ENCODE peak calls at places on chromosomes 7 and 10, in ten cellular contexts. U, K, P, W, F, S, Z, M, V and D are unnamed samples.

GRCh38 chr10:15738237-15738928 is 18.7 kb upstream of the ITGA8 start:
- DNase-seq in U (no peak), K (no peak), P (no peak), W (no peak), F (no peak), S (no peak), Z (no peak), M (no peak), V (no peak), D (no peak)

GRCh38 chr7:78852951-78853350 is 600.5 kb downstream of the MAGI2 start:
- DNase-seq in U (no peak), K (no peak), P (no peak), W (no peak), F (no peak), S (no peak), Z (no peak), M (no peak), V (peak; percentile 7), D (no peak)

GRCh38 chr7:101175664-101176063 is 4.4 kb downstream of the NAT16 start:
- DNase-seq in U (no peak), K (no peak), P (no peak), W (no peak), F (no peak), S (no peak), Z (no peak), M (no peak), V (no peak), D (no peak)

GRCh38 chr7:918441-919113 is 35.9 kb downstream of the ADAP1 start:
- DNase-seq in U (no peak), K (peak; percentile 4), P (peak; percentile 4), W (no peak), F (peak; percentile 49), S (no peak), Z (peak; percentile 3), M (no peak), V (no peak), D (peak; percentile 2)

GRCh38 chr7:40579401-40579800 is 444.6 kb downstream of the SUGCT start:
- DNase-seq in U (no peak), K (no peak), P (no peak), W (no peak), F (no peak), S (no peak), Z (no peak), M (no peak), V (no peak), D (no peak)

GRCh38 chr7:135672560-135673359 is 10.4 kb downstream of the STMP1 start:
- DNase-seq in U (peak; percentile 50), K (peak; percentile 18), P (no peak), W (peak; percentile 67), F (no peak), S (no peak), Z (no peak), M (peak; percentile 41), V (peak; percentile 75), D (no peak)

GRCh38 chr7:116809636-116810266 is 52.6 kb upstream of the CAPZA2 start:
- DNase-seq in U (peak; percentile 59), K (peak; percentile 18), P (no peak), W (peak; percentile 88), F (no peak), S (peak; percentile 77), Z (no peak), M (peak; percentile 83), V (peak; percentile 87), D (no peak)

GRCh38 chr7:3042861-3043489 is 692 bp downstream of the CARD11 start:
- DNase-seq in U (peak; percentile 86), K (no peak), P (no peak), W (peak; percentile 55), F (no peak), S (no peak), Z (peak; percentile 73), M (no peak), V (peak; percentile 35), D (peak; percentile 42)

GRCh38 chr7:2164646-2165045 is 68.1 kb downstream of the MAD1L1 start:
- DNase-seq in U (no peak), K (no peak), P (no peak), W (no peak), F (no peak), S (no peak), Z (no peak), M (no peak), V (no peak), D (no peak)

GRCh38 chr7:816751-817671 is 15.3 kb upstream of the SUN1 start:
- DNase-seq in U (peak; percentile 46), K (peak; percentile 46), P (no peak), W (peak; percentile 51), F (no peak), S (no peak), Z (peak; percentile 48), M (peak; percentile 58), V (peak; percentile 28), D (peak; percentile 46)

GRCh38 chr7:30975257-30975899 is 11.6 kb downstream of the GHRHR start:
- DNase-seq in U (peak; percentile 29), K (no peak), P (no peak), W (no peak), F (no peak), S (no peak), Z (no peak), M (no peak), V (no peak), D (no peak)

GRCh38 chr7:151880688-151881087 is 3.8 kb upstream of the PRKAG2 start:
- DNase-seq in U (no peak), K (no peak), P (no peak), W (no peak), F (no peak), S (no peak), Z (no peak), M (no peak), V (no peak), D (no peak)

GRCh38 chr7:55343002-55343781 is 21.9 kb upstream of the LANCL2 start:
- DNase-seq in U (no peak), K (no peak), P (no peak), W (no peak), F (no peak), S (no peak), Z (no peak), M (no peak), V (no peak), D (no peak)

GRCh38 chr7:79401254-79401653 is 52.2 kb downstream of the MAGI2 start:
- DNase-seq in U (no peak), K (no peak), P (no peak), W (no peak), F (no peak), S (no peak), Z (no peak), M (no peak), V (no peak), D (no peak)

GRCh38 chr7:7384228-7384627 is 151.4 kb downstream of the COL28A1 start:
- DNase-seq in U (no peak), K (no peak), P (no peak), W (no peak), F (no peak), S (no peak), Z (no peak), M (no peak), V (no peak), D (no peak)

GRCh38 chr10:132606536-132607316 is 69.1 kb downstream of the INPP5A start:
- DNase-seq in U (no peak), K (peak; percentile 40), P (peak; percentile 82), W (no peak), F (no peak), S (no peak), Z (no peak), M (no peak), V (no peak), D (no peak)

DNA sequence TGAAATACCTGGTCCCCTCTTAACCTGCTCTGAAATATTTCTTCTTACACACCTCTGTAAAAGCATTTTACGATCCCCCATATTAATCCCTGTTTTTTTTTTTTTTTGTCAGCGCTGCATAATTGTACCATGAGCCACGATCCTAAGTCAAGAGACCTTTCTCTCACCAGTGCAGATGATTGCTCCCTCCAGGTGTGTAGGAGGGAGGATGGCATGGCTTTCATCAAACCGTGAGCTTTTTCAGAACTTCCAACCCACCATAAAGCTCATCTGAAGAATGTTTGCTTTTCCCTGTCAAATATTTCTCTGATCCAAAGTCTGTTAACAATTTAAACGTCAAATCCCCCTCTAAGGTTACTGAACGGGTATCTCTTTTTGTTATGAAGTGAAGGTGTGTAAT is 28.2 kb upstream of the SEPHS1 start:
- DNase-seq in U (no peak), K (no peak), P (no peak), W (no peak), F (no peak), S (no peak), Z (no peak), M (peak; percentile 62), V (no peak), D (no peak)
- TF ChIP-seq CTCF in U (no peak), K (no peak), P (no peak), W (no peak), F (no peak), S (no peak), Z (no peak), M (no peak), V (no peak), D (no peak)

GRCh38 chr10:68759967-68760366 is 38.9 kb downstream of the CCAR1 start:
- DNase-seq in U (no peak), K (no peak), P (no peak), W (no peak), F (no peak), S (no peak), Z (no peak), M (no peak), V (no peak), D (no peak)
- H3K36me3 ChIP-seq in U (peaks cover 93% of the 10 kb centered on the region), K (peaks cover 17% of the 10 kb centered on the region), P (no peaks in the 10 kb centered on the region), W (peaks cover 4% of the 10 kb centered on the region), F (peaks cover 30% of the 10 kb centered on the region), S (peaks cover 36% of the 10 kb centered on the region), Z (peaks cover 46% of the 10 kb centered on the region), M (peaks cover 17% of the 10 kb centered on the region), V (peaks cover 73% of the 10 kb centered on the region), D (peaks cover 25% of the 10 kb centered on the region)

GRCh38 chr10:131231323-131231964 is 80.1 kb downstream of the TCERG1L start:
- DNase-seq in U (no peak), K (no peak), P (no peak), W (no peak), F (peak; percentile 11), S (no peak), Z (no peak), M (no peak), V (no peak), D (no peak)
- H3K9me3 ChIP-seq in U (no peaks in the 10 kb centered on the region), K (no peaks in the 10 kb centered on the region), P (no peaks in the 10 kb centered on the region), W (no peaks in the 10 kb centered on the region), F (no peaks in the 10 kb centered on the region), S (no peaks in the 10 kb centered on the region), Z (no peaks in the 10 kb centered on the region), M (no peaks in the 10 kb centered on the region), V (no peaks in the 10 kb centered on the region), D (peaks cover 13% of the 10 kb centered on the region)

DNA sequence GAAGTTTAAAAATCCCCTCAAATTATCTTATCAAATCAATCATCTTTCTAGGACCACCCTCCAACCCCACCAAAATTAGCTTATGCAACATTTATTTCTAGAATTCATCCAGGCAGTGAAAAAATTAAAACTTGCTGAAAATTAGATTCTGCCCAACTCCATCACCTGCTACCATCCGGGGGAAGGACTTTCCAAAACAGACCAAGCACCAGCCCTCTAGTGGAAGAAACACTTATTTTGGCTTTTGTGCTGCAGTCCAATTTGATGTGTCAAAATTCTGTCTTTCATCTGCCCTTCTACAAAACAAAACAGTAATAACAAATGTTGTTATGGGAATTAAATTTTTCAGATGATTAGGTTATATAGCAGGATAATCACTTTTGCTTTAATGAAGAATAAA is 35.1 kb downstream of the GCC1 start:
- DNase-seq in U (peak; percentile 2), K (no peak), P (no peak), W (no peak), F (no peak), S (no peak), Z (no peak), M (no peak), V (peak; percentile 2), D (no peak)
- TF ChIP-seq CTCF in U (peak; percentile 54), K (no peak), P (no peak), W (no peak), F (peak; percentile 17), S (peak; percentile 28), Z (no peak), M (no peak), V (peak; percentile 52), D (no peak)

GRCh38 chr7:47572101-47572460 is 9.8 kb downstream of the TNS3 start:
- DNase-seq in U (no peak), K (no peak), P (no peak), W (no peak), F (no peak), S (no peak), Z (no peak), M (no peak), V (no peak), D (peak; percentile 63)
- H3K36me3 ChIP-seq in U (peaks cover 6% of the 10 kb centered on the region), K (no peaks in the 10 kb centered on the region), P (no peaks in the 10 kb centered on the region), W (no peaks in the 10 kb centered on the region), F (no peaks in the 10 kb centered on the region), S (peaks cover 5% of the 10 kb centered on the region), Z (no peaks in the 10 kb centered on the region), M (peaks cover 4% of the 10 kb centered on the region), V (peaks cover 15% of the 10 kb centered on the region), D (no peaks in the 10 kb centered on the region)